ENCODE peak calls at places on chromosomes 7 and 10, in five cellular contexts. One of them, this sample, is unnamed. For H3K9me3, the result is how much of the 10 kb centered on the place peaks cover.

GRCh38 chr7:135745702-135746312 is 2.8 kb downstream of the FAM180A start:
- DNase-seq in cardiac muscle cell: no peak
- DNase-seq in CD8-positive, alpha-beta memory T cell: no peak
- DNase-seq in GM23248: peak
- DNase-seq in Panc1: peak
- DNase-seq in this sample: peak

GRCh38 chr10:43372751-43373445 is 1.5 kb downstream of the FXYD4 start:
- DNase-seq in cardiac muscle cell: no peak
- DNase-seq in CD8-positive, alpha-beta memory T cell: no peak
- DNase-seq in GM23248: no peak
- DNase-seq in Panc1: no peak
- DNase-seq in this sample: no peak

GRCh38 chr7:116218051-116218645 is 7.8 kb downstream of the TES start:
- DNase-seq in cardiac muscle cell: no peak
- DNase-seq in CD8-positive, alpha-beta memory T cell: no peak
- DNase-seq in GM23248: peak
- DNase-seq in Panc1: no peak
- DNase-seq in this sample: peak

GRCh38 chr10:14772399-14772798 is 2.3 kb downstream of the FAM107B start:
- DNase-seq in cardiac muscle cell: no peak
- DNase-seq in CD8-positive, alpha-beta memory T cell: no peak
- DNase-seq in GM23248: no peak
- DNase-seq in Panc1: no peak
- DNase-seq in this sample: no peak

GRCh38 chr10:133143200-133143533 is 16.9 kb upstream of the KNDC1 start:
- DNase-seq in cardiac muscle cell: no peak
- DNase-seq in CD8-positive, alpha-beta memory T cell: no peak
- DNase-seq in GM23248: no peak
- DNase-seq in Panc1: no peak
- DNase-seq in this sample: no peak

GRCh38 chr10:25059990-25060389 is 43.6 kb downstream of the THNSL1 start:
- DNase-seq in cardiac muscle cell: no peak
- DNase-seq in CD8-positive, alpha-beta memory T cell: no peak
- DNase-seq in GM23248: peak
- DNase-seq in Panc1: no peak
- DNase-seq in this sample: peak

GRCh38 chr7:112708236-112708635 is 82.0 kb downstream of the TMEM168 start:
- DNase-seq in cardiac muscle cell: no peak
- DNase-seq in CD8-positive, alpha-beta memory T cell: no peak
- DNase-seq in GM23248: no peak
- DNase-seq in Panc1: no peak
- DNase-seq in this sample: no peak

GRCh38 chr10:67818323-67818722 is 19.7 kb downstream of the DNAJC12 start:
- DNase-seq in cardiac muscle cell: no peak
- DNase-seq in CD8-positive, alpha-beta memory T cell: no peak
- DNase-seq in GM23248: peak
- DNase-seq in Panc1: peak
- DNase-seq in this sample: no peak

GRCh38 chr7:11232462-11232861 is 258.8 kb downstream of the PHF14 start:
- DNase-seq in cardiac muscle cell: no peak
- DNase-seq in CD8-positive, alpha-beta memory T cell: no peak
- DNase-seq in GM23248: peak
- DNase-seq in Panc1: no peak
- DNase-seq in this sample: no peak

GRCh38 chr10:103849880-103850571 is 5.3 kb downstream of the SH3PXD2A start:
- DNase-seq in cardiac muscle cell: no peak
- DNase-seq in CD8-positive, alpha-beta memory T cell: no peak
- DNase-seq in GM23248: peak
- DNase-seq in Panc1: peak
- DNase-seq in this sample: no peak

GRCh38 chr10:79078367-79079073 is 9.8 kb downstream of the ZMIZ1 start:
- DNase-seq in cardiac muscle cell: no peak
- DNase-seq in CD8-positive, alpha-beta memory T cell: no peak
- DNase-seq in GM23248: no peak
- DNase-seq in Panc1: no peak
- DNase-seq in this sample: no peak

GRCh38 chr7:73828107-73828803 is 2.5 kb upstream of the CLDN4 start:
- DNase-seq in cardiac muscle cell: no peak
- DNase-seq in CD8-positive, alpha-beta memory T cell: no peak
- DNase-seq in GM23248: peak
- DNase-seq in Panc1: peak
- DNase-seq in this sample: no peak

GRCh38 chr7:2516194-2516555 is 3.4 kb upstream of the LFNG start:
- DNase-seq in cardiac muscle cell: no peak
- DNase-seq in CD8-positive, alpha-beta memory T cell: no peak
- DNase-seq in GM23248: peak
- DNase-seq in Panc1: no peak
- DNase-seq in this sample: no peak

GRCh38 chr7:36415104-36415503 is 25.4 kb downstream of the ANLN start:
- DNase-seq in cardiac muscle cell: no peak
- DNase-seq in CD8-positive, alpha-beta memory T cell: no peak
- DNase-seq in GM23248: no peak
- DNase-seq in Panc1: no peak
- DNase-seq in this sample: no peak

GRCh38 chr7:106100863-106101262 is 11.2 kb downstream of the SYPL1 start:
- DNase-seq in cardiac muscle cell: no peak
- DNase-seq in CD8-positive, alpha-beta memory T cell: no peak
- DNase-seq in GM23248: no peak
- DNase-seq in Panc1: no peak
- DNase-seq in this sample: no peak

GRCh38 chr10:125041856-125042506 is 100.1 kb downstream of the ZRANB1 start:
- DNase-seq in cardiac muscle cell: no peak
- DNase-seq in CD8-positive, alpha-beta memory T cell: no peak
- DNase-seq in GM23248: no peak
- DNase-seq in Panc1: no peak
- DNase-seq in this sample: no peak

GRCh38 chr10:5800782-5801181 is 12.5 kb downstream of the GDI2 start:
- DNase-seq in cardiac muscle cell: no peak
- DNase-seq in CD8-positive, alpha-beta memory T cell: no peak
- DNase-seq in GM23248: no peak
- DNase-seq in Panc1: no peak
- DNase-seq in this sample: no peak

GRCh38 chr7:1236132-1236655 is 3.5 kb downstream of the UNCX start:
- DNase-seq in cardiac muscle cell: no peak
- DNase-seq in CD8-positive, alpha-beta memory T cell: no peak
- DNase-seq in GM23248: no peak
- DNase-seq in Panc1: no peak
- DNase-seq in this sample: no peak

GRCh38 chr7:78959471-78959870 is 494.0 kb downstream of the MAGI2 start:
- DNase-seq in cardiac muscle cell: no peak
- DNase-seq in CD8-positive, alpha-beta memory T cell: no peak
- DNase-seq in GM23248: peak
- DNase-seq in Panc1: peak
- DNase-seq in this sample: no peak

GRCh38 chr10:128211064-128211504 is 84.9 kb upstream of the MKI67 start:
- DNase-seq in cardiac muscle cell: no peak
- DNase-seq in CD8-positive, alpha-beta memory T cell: no peak
- DNase-seq in GM23248: no peak
- DNase-seq in Panc1: no peak
- DNase-seq in this sample: no peak
- H3K4me3 ChIP-seq in cardiac muscle cell: no peak
- H3K4me3 ChIP-seq in CD8-positive, alpha-beta memory T cell: peak
- H3K4me3 ChIP-seq in GM23248: no peak
- H3K4me3 ChIP-seq in Panc1: peak
- H3K4me3 ChIP-seq in this sample: no peak

DNA sequence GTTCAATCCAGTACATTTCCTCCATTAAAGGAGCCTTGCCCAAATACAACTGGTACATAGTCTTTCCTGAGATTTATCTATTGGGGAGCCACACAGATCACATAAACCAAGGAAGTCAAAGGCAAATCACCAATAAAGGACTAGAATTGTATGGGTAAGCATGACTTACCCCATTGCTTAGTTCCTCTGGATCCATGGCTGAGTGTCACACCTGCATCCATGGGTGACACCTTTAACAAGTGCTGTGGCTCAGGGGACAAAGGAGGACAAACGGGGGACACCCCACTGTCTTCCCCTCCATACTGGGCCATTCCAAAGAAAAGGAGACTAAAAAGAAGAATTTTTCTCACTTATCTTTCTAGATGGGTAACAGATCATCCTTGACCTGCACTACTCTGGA is 30.4 kb downstream of the ZNF92 start:
- DNase-seq in cardiac muscle cell: no peak
- DNase-seq in CD8-positive, alpha-beta memory T cell: no peak
- DNase-seq in GM23248: no peak
- DNase-seq in Panc1: no peak
- DNase-seq in this sample: no peak
- H3K9me3 ChIP-seq in cardiac muscle cell: under half
- H3K9me3 ChIP-seq in CD8-positive, alpha-beta memory T cell: under half
- H3K9me3 ChIP-seq in GM23248: under half
- H3K9me3 ChIP-seq in Panc1: under half
- H3K9me3 ChIP-seq in this sample: under half

DNA sequence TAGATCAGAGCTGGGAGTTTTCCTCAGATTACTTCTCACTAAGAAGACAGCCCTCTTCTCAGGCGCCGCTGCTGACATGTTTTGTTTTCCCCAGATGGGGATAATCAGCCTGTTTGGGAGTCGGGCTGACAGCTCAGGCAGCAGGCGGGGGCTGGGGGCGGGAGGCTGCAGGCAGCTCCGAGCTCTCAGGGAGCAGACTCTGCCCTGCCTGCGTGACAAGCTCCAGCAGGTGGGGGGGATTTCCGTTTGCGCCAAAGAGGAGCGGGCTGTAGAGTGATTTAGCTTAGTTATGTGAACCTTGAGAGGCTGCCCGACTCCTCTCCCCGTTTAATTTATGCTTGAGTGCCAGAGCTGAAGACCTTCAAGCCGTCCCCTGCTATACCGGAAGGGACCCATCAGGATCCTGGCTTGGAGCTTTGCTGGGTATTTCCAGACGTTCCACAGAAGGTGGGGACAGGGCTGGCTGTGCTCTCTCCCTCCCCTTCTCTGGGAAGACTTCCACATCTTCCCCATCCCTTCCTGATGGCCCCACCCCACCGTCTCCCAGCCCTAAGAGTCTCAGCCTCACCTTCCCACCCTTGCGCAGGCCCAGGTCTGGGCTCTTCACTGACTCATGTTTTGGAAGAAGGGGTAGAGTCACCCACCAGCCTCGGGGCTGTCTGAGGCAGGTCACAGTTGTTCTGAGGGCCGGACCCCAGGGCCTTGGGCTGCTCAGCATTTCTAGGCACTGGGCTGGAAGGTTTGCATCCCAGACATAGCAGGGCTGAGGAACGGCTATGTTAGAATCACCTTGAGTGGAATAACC is 24.7 kb upstream of the ADCYAP1R1 start:
- DNase-seq in cardiac muscle cell: peak
- DNase-seq in CD8-positive, alpha-beta memory T cell: no peak
- DNase-seq in GM23248: peak
- DNase-seq in Panc1: no peak
- DNase-seq in this sample: no peak
- H3K4me3 ChIP-seq in cardiac muscle cell: no peak
- H3K4me3 ChIP-seq in CD8-positive, alpha-beta memory T cell: no peak
- H3K4me3 ChIP-seq in GM23248: no peak
- H3K4me3 ChIP-seq in Panc1: no peak
- H3K4me3 ChIP-seq in this sample: no peak

GRCh38 chr10:131822013-131822693 is 78.7 kb upstream of the PPP2R2D start:
- DNase-seq in cardiac muscle cell: no peak
- DNase-seq in CD8-positive, alpha-beta memory T cell: no peak
- DNase-seq in GM23248: no peak
- DNase-seq in Panc1: no peak
- DNase-seq in this sample: no peak

GRCh38 chr10:131819241-131820072 is 81.4 kb upstream of the PPP2R2D start:
- DNase-seq in cardiac muscle cell: no peak
- DNase-seq in CD8-positive, alpha-beta memory T cell: no peak
- DNase-seq in GM23248: no peak
- DNase-seq in Panc1: no peak
- DNase-seq in this sample: no peak

GRCh38 chr10:131821378-131822012 is 79.3 kb upstream of the PPP2R2D start:
- DNase-seq in cardiac muscle cell: no peak
- DNase-seq in CD8-positive, alpha-beta memory T cell: no peak
- DNase-seq in GM23248: no peak
- DNase-seq in Panc1: no peak
- DNase-seq in this sample: no peak

GRCh38 chr10:131818510-131819234 is 82.1 kb upstream of the PPP2R2D start:
- DNase-seq in cardiac muscle cell: no peak
- DNase-seq in CD8-positive, alpha-beta memory T cell: no peak
- DNase-seq in GM23248: no peak
- DNase-seq in Panc1: no peak
- DNase-seq in this sample: no peak

DNA sequence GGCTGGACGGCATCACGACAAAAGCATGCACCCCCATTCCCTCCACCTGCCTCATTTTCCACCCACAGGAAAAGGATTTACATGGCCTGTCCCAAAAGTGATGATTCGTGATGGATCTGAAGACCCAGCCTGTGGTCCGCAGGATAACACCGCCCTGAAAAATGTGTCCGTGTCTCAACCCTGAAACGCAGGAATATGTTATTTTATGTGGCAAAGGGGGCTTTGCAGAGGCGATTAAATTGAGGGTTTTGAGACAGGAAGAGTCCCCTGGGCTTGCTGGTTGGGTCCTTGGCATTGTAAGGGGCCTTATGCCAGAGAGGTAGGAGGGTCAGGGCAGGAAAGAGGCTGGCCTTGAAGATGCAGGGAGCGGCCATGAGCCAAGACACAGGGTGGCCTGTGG is 80.2 kb upstream of the PPP2R2D start:
- DNase-seq in cardiac muscle cell: no peak
- DNase-seq in CD8-positive, alpha-beta memory T cell: no peak
- DNase-seq in GM23248: no peak
- DNase-seq in Panc1: no peak
- DNase-seq in this sample: no peak
- H3K9me3 ChIP-seq in cardiac muscle cell: under half
- H3K9me3 ChIP-seq in CD8-positive, alpha-beta memory T cell: under half
- H3K9me3 ChIP-seq in GM23248: under half
- H3K9me3 ChIP-seq in Panc1: under half
- H3K9me3 ChIP-seq in this sample: half or more

DNA sequence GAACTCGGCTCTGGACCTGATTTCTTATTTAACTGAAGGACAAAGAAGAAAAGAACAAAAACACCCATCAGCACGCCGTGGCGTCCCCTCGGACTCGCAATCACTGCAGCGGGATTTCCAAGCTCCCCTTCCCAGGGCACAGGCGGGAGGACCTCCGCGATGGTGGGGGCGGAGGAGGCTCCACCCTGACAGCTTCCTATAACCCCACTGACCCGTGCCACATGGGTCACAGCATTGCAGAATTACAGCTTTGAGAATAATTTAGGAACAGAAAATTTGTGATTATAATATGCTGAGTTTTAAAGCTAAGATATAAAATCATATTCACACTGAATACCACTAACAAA is 129.7 kb upstream of the SEC61G start:
- DNase-seq in cardiac muscle cell: no peak
- DNase-seq in CD8-positive, alpha-beta memory T cell: no peak
- DNase-seq in GM23248: no peak
- DNase-seq in Panc1: no peak
- DNase-seq in this sample: no peak
- H3K4me3 ChIP-seq in cardiac muscle cell: no peak
- H3K4me3 ChIP-seq in CD8-positive, alpha-beta memory T cell: no peak
- H3K4me3 ChIP-seq in GM23248: peak
- H3K4me3 ChIP-seq in Panc1: no peak
- H3K4me3 ChIP-seq in this sample: peak

GRCh38 chr10:37479469-37479868 is 354.1 kb downstream of the ANKRD30A start:
- DNase-seq in cardiac muscle cell: no peak
- DNase-seq in CD8-positive, alpha-beta memory T cell: no peak
- DNase-seq in GM23248: no peak
- DNase-seq in Panc1: no peak
- DNase-seq in this sample: no peak
- H3K9me3 ChIP-seq in cardiac muscle cell: under half
- H3K9me3 ChIP-seq in CD8-positive, alpha-beta memory T cell: under half
- H3K9me3 ChIP-seq in GM23248: under half
- H3K9me3 ChIP-seq in Panc1: under half
- H3K9me3 ChIP-seq in this sample: under half

This sample was measured in AG04450.